ENCODE peak calls at places on chromosomes 16 and 17, in four cellular contexts. A is IMR-90, G is mesendoderm, R is H1. W is an unnamed sample.

GRCh38 chr17:5249615-5250014 is 15.0 kb upstream of the SCIMP start:
- DNase-seq in G (peak), R (peak), A (peak), W (peak)

GRCh38 chr17:67836205-67836987 is 11.1 kb downstream of the BPTF start:
- DNase-seq in G (no peak), A (peak), R (no peak), W (no peak)

GRCh38 chr17:1488826-1489275 is 3.6 kb downstream of the MYO1C start:
- DNase-seq in A (no peak), R (no peak), G (no peak), W (no peak)

GRCh38 chr17:38729886-38730525 is at the start of gene CISD3:
- DNase-seq in G (peak), R (no peak), A (peak), W (peak)

GRCh38 chr17:30586818-30587595 is 109.8 kb downstream of the GOSR1 start:
- DNase-seq in A (peak), G (no peak), R (no peak), W (no peak)

GRCh38 chr17:31067699-31068184 is 27.0 kb upstream of the NF1 start:
- DNase-seq in R (no peak), A (peak), G (no peak), W (no peak)

GRCh38 chr16:77297996-77298637 is 98.9 kb downstream of the SYCE1L start:
- DNase-seq in R (no peak), A (no peak), G (no peak), W (no peak)

GRCh38 chr17:488993-489757 is 136.6 kb upstream of the RPH3AL start:
- DNase-seq in A (peak), G (peak), R (no peak), W (peak)

GRCh38 chr16:4133897-4134372 is 17.7 kb upstream of the ADCY9 start:
- DNase-seq in A (no peak), R (no peak), G (peak), W (peak)

GRCh38 chr16:11515540-11516430 is 70.9 kb downstream of the LITAF start:
- DNase-seq in G (no peak), A (no peak), R (no peak), W (no peak)

GRCh38 chr17:36661047-36661666 is 59.8 kb downstream of the MRM1 start:
- DNase-seq in A (no peak), G (no peak), R (no peak), W (no peak)

GRCh38 chr17:27586203-27586701 is 44.7 kb upstream of the LGALS9 start:
- DNase-seq in G (no peak), R (no peak), A (peak), W (no peak)

GRCh38 chr17:57612202-57613071 is 132.7 kb downstream of the CCDC182 start:
- DNase-seq in A (no peak), G (peak), R (no peak), W (peak)

GRCh38 chr17:19255279-19255678 is 18.1 kb downstream of the EPN2 start:
- DNase-seq in R (no peak), G (no peak), A (no peak), W (no peak)

GRCh38 chr17:74037320-74037719 is 166.2 kb upstream of the RPL38 start:
- DNase-seq in R (no peak), G (peak), A (no peak), W (no peak)

GRCh38 chr17:51154176-51154575 is 817 bp downstream of the NME1 start:
- DNase-seq in G (peak), A (peak), R (no peak), W (no peak)

GRCh38 chr17:74116087-74116717 is 87.3 kb upstream of the RPL38 start:
- DNase-seq in A (no peak), R (no peak), G (peak), W (no peak)

GRCh38 chr16:87346517-87347060 is 29.4 kb upstream of the C16orf95 start:
- DNase-seq in A (no peak), R (no peak), G (no peak), W (no peak)

GRCh38 chr17:44909681-44910144 is 5.6 kb downstream of the GFAP start:
- DNase-seq in A (peak), G (no peak), R (no peak), W (no peak)

GRCh38 chr17:6437466-6437865 is 2.5 kb upstream of the AIPL1 start:
- DNase-seq in A (no peak), R (no peak), G (no peak), W (peak)

GRCh38 chr17:39706921-39707337 is 7.1 kb downstream of the ERBB2 start:
- DNase-seq in A (no peak), R (no peak), G (no peak), W (no peak)

GRCh38 chr17:46984341-46984740 is 5.3 kb upstream of the RPRML start:
- DNase-seq in A (no peak), G (no peak), R (no peak), W (no peak)

GRCh38 chr17:76725580-76726230 is 701 bp downstream of the JMJD6 start:
- DNase-seq in R (no peak), G (peak), A (peak), W (peak)

GRCh38 chr17:33013596-33014375 is 22.1 kb downstream of the SPACA3 start:
- DNase-seq in R (no peak), A (peak), G (no peak), W (peak)

GRCh38 chr17:58344047-58344790 is 7.8 kb downstream of the SUPT4H1 start:
- DNase-seq in G (no peak), A (no peak), R (no peak), W (no peak)

GRCh38 chr16:70692481-70693203 is 6.8 kb upstream of the MTSS2 start:
- DNase-seq in R (no peak), A (no peak), G (no peak), W (no peak)

GRCh38 chr16:681746-682427 is 1.7 kb downstream of the STUB1 start:
- DNase-seq in G (no peak), R (no peak), A (no peak), W (no peak)

GRCh38 chr17:6938637-6939036 is 57.2 kb upstream of the ALOX12 start:
- DNase-seq in G (no peak), A (no peak), R (no peak), W (no peak)

GRCh38 chr17:41943492-41943891 is 13.1 kb downstream of the ODAD4 start:
- DNase-seq in A (no peak), R (no peak), G (no peak), W (no peak)

GRCh38 chr17:78128616-78129384 is at the start of gene TMC6:
- DNase-seq in R (no peak), G (peak), A (no peak), W (peak)

GRCh38 chr17:9370464-9370863 is 205.2 kb downstream of the STX8 start:
- DNase-seq in R (no peak), A (peak), G (no peak), W (no peak)

GRCh38 chr16:34050787-34051320 is 591.4 kb downstream of the TP53TG3F start:
- DNase-seq in A (no peak), R (no peak), G (no peak), W (no peak)

GRCh38 chr17:7436556-7437368 is 1.5 kb downstream of the TMEM102 start:
- DNase-seq in A (peak), G (peak), R (no peak), W (peak)

GRCh38 chr17:72514888-72515287 is 394.1 kb downstream of the SOX9 start:
- DNase-seq in A (peak), G (no peak), R (no peak), W (no peak)

GRCh38 chr16:31189412-31189778 is 9.5 kb downstream of the FUS start:
- DNase-seq in A (no peak), R (no peak), G (no peak), W (no peak)

GRCh38 chr16:27080870-27081269 is 14.1 kb downstream of the C16orf82 start:
- DNase-seq in A (no peak), R (no peak), G (peak), W (peak)

GRCh38 chr17:48439473-48439872 is 9.5 kb upstream of the SKAP1 start:
- DNase-seq in R (no peak), A (no peak), G (no peak), W (no peak)

GRCh38 chr17:11278984-11279270 is 37.9 kb downstream of the SHISA6 start:
- DNase-seq in A (no peak), G (no peak), R (no peak), W (peak)

DNA sequence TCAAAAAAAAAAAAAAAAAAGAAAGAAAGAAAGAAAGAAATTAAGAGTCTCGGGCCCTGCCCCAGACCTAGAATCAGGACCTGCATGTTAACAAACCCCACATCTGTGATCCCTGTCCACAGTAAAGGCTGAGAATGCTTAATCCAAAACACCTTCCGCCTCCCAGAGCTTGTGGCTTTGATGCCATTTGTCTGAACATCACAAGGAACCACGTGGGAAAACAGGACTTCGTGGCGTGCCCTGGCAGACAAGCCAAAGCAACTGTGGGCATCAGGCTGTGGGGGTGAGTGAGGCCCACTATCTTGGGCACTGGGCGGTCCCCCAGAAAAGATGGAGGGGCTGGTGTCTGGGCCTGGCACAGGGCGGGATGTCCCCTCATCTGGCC is 173.4 kb upstream of the CIBAR2 start:
- DNase-seq in G (no peak), R (no peak), A (no peak), W (no peak)
- H3K9ac ChIP-seq in G (no peak), R (no peak), A (no peak), W (no peak)

DNA sequence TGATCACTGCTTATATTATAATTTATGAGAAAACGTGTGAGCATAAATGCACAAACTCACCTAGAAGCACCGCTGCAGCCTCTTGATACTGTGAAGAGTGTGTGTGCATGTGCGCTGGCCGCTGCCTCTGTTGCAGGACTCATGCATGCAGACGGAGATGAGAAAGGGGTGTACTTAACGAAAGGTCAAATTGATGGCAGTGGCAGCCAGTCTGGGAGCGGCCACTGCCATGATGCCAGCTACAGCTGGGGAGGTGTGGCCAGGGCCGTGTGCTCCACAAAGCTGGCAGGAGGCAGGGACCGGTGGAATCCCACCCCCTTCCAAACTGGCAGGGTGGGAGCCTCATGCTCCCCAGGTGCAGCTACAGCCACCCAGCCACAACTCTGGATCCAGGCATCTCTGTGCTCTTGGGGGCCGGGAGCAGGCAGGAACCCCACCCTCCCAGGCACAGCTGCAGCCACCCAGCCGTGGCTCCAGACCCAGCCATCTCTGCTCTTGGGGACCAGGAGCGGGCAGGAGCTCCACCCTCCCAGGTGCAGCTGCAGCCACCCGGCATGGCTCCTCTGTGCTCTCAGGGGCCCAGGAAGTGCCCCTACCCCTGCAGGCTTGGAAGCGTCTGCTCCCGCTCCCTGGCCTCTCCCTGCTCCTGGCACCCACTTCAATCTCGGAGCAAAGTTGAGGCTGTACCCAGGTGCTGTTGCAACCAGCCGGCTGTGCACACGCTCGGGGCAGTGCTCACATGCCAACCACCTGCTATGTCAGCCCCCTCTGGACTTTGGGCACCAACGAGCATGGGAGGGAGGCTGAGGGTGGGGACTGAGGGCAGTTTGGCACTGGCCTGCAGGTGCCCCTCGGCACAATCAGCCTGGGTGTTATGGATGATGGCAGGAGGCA is 77.5 kb upstream of the CHMP6 start:
- DNase-seq in G (no peak), R (no peak), A (no peak), W (no peak)
- H3K56ac ChIP-seq in G (no peak), R (no peak), A (no peak), W (no peak)

GRCh38 chr17:80477647-80478478 is 1.5 kb upstream of the NPTX1 start:
- DNase-seq in G (peak), R (no peak), A (peak), W (peak)

GRCh38 chr17:80474231-80474932 is 2.0 kb downstream of the NPTX1 start:
- DNase-seq in R (no peak), A (peak), G (peak), W (no peak)

GRCh38 chr17:80476877-80477646 is 655 bp upstream of the NPTX1 start:
- DNase-seq in G (no peak), A (no peak), R (no peak), W (no peak)

GRCh38 chr17:80474933-80475915 is 1.2 kb downstream of the NPTX1 start:
- DNase-seq in A (no peak), G (no peak), R (no peak), W (no peak)

GRCh38 chr17:80475949-80476876 is at the start of gene NPTX1:
- DNase-seq in G (no peak), R (no peak), A (no peak), W (no peak)
- H3K9ac ChIP-seq in G (no peak), R (no peak), A (no peak), W (no peak)

DNA sequence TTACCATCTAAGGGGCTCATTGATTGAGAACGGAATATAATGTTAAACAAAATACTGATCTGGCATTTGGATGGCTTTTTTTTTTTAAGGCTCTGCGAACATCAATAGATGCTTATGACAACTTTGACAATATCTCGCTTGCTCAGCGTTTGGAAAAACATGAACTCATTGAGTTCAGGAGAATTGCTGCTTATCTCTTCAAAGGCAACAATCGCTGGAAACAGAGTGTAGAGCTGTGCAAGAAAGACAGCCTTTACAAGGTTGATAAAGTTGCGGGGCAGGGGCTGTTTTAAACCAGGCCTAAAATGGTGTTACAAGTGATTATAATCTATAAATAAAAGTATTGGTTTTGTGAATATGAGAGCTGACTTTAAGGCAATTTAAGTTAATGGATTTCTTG is 22.3 kb downstream of the PTRH2 start:
- DNase-seq in A (no peak), R (no peak), G (no peak), W (no peak)
- H3K56ac ChIP-seq in A (no peak), R (no peak), G (no peak), W (no peak)

W was measured in H9.